ENCODE peak calls at places on chromosomes 1 and 21, in eight cellular contexts. G is neuronal stem cell, C is pancreas, W is astrocyte, A is kidney epithelial cell, O is breast epithelium, F is testis, H is uterus. Y is an unnamed sample.

GRCh38 chr1:179814513-179814838 is 63.1 kb downstream of the TOR1AIP2 start:
- DNase-seq in F (no peak), G (no peak), H (no peak), C (peak; percentile 64), W (no peak), O (no peak), A (no peak), Y (no peak)

GRCh38 chr1:86339421-86339820 is 56.7 kb downstream of the ODF2L start:
- DNase-seq in W (no peak), O (no peak), A (no peak), G (no peak), C (no peak), F (no peak), H (no peak), Y (no peak)

GRCh38 chr1:216020743-216021345 is 402.4 kb downstream of the USH2A start:
- DNase-seq in A (no peak), H (no peak), G (no peak), C (no peak), F (no peak), O (no peak), W (no peak), Y (no peak)

GRCh38 chr1:178451529-178451928 is 45.2 kb downstream of the CLEC20A start:
- DNase-seq in A (no peak), C (no peak), G (no peak), H (no peak), W (peak; percentile 65), F (no peak), O (no peak), Y (no peak)

GRCh38 chr1:27293915-27294314 is 28.0 kb upstream of the TMEM222 start:
- DNase-seq in H (no peak), A (no peak), G (no peak), O (no peak), W (no peak), C (no peak), F (no peak), Y (no peak)

GRCh38 chr1:209657918-209658317 is 5.7 kb upstream of the LAMB3 start:
- DNase-seq in A (no peak), C (no peak), H (no peak), W (no peak), G (no peak), F (no peak), O (no peak), Y (no peak)

GRCh38 chr1:225896937-225897549 is 8.1 kb upstream of the LEFTY1 start:
- DNase-seq in C (peak; percentile 52), W (no peak), A (peak; percentile 41), F (no peak), O (no peak), G (no peak), H (no peak), Y (no peak)

GRCh38 chr1:152906023-152906565 is 2.3 kb upstream of the IVL start:
- DNase-seq in O (no peak), H (no peak), G (no peak), W (peak; percentile 65), C (no peak), A (peak; percentile 64), F (no peak), Y (no peak)

GRCh38 chr1:66438062-66438970 is 95.6 kb upstream of the SGIP1 start:
- DNase-seq in C (no peak), W (no peak), A (no peak), O (no peak), H (no peak), F (no peak), G (no peak), Y (no peak)

GRCh38 chr1:194289569-194290266 is 1103.3 kb upstream of the B3GALT2 start:
- DNase-seq in O (no peak), C (no peak), A (no peak), G (no peak), F (no peak), H (no peak), W (no peak), Y (no peak)

GRCh38 chr1:167439301-167439988 is 78.9 kb downstream of the CD247 start:
- DNase-seq in O (no peak), C (no peak), H (peak; percentile 30), G (peak; percentile 60), F (peak; percentile 70), A (no peak), W (peak; percentile 23), Y (no peak)

GRCh38 chr1:74652711-74653131 is 20.9 kb downstream of the ERICH3 start:
- DNase-seq in F (no peak), A (peak; percentile 97), G (no peak), O (peak; percentile 52), H (peak; percentile 70), C (no peak), W (peak; percentile 98), Y (peak; percentile 74)

GRCh38 chr1:54887665-54888071 is 673 bp upstream of the DHCR24 start:
- DNase-seq in C (no peak), O (peak; percentile 49), G (peak; percentile 46), H (no peak), F (peak; percentile 42), A (no peak), W (no peak), Y (no peak)

GRCh38 chr21:34074283-34075098 is 1.1 kb downstream of the MRPS6 start:
- DNase-seq in F (no peak), A (no peak), O (no peak), C (no peak), G (no peak), W (no peak), H (no peak), Y (no peak)

GRCh38 chr1:157725214-157725577 is 24.6 kb upstream of the FCRL3 start:
- DNase-seq in G (no peak), C (no peak), A (no peak), W (no peak), H (no peak), O (no peak), F (no peak), Y (no peak)

GRCh38 chr1:24018611-24019580 is 38.8 kb upstream of the SRSF10 start:
- DNase-seq in F (peak; percentile 98), G (peak; percentile 21), H (peak; percentile 99), O (peak; percentile 97), W (peak; percentile 99), A (peak; percentile 97), C (peak; percentile 98), Y (peak; percentile 98)

GRCh38 chr1:201447911-201448871 is 20.8 kb downstream of the PHLDA3 start:
- DNase-seq in A (no peak), H (peak; percentile 85), W (peak; percentile 66), G (peak; percentile 69), O (peak; percentile 91), C (peak; percentile 80), F (peak; percentile 77), Y (no peak)

GRCh38 chr1:109476825-109477224 is 6.9 kb upstream of the ATXN7L2 start:
- DNase-seq in H (no peak), W (no peak), A (no peak), F (peak; percentile 11), C (no peak), G (no peak), O (no peak), Y (no peak)

GRCh38 chr1:63124666-63125191 is 197.6 kb upstream of the FOXD3 start:
- DNase-seq in F (no peak), W (peak; percentile 93), A (peak; percentile 92), C (no peak), H (no peak), O (no peak), G (no peak), Y (peak; percentile 27)

GRCh38 chr1:231139659-231140650 is 21.9 kb upstream of the TRIM67 start:
- DNase-seq in O (peak; percentile 43), F (no peak), A (no peak), C (peak; percentile 62), H (no peak), W (peak; percentile 99), G (no peak), Y (peak; percentile 76)

GRCh38 chr1:155277896-155278688 is 829 bp downstream of the HCN3 start:
- DNase-seq in H (peak; percentile 59), C (peak; percentile 73), O (peak; percentile 45), A (no peak), G (peak; percentile 82), F (peak; percentile 69), W (no peak), Y (no peak)

GRCh38 chr1:15584489-15585363 is at the start of gene AGMAT:
- DNase-seq in A (no peak), F (peak; percentile 45), C (peak; percentile 53), G (no peak), O (no peak), W (no peak), H (peak; percentile 22), Y (no peak)

DNA sequence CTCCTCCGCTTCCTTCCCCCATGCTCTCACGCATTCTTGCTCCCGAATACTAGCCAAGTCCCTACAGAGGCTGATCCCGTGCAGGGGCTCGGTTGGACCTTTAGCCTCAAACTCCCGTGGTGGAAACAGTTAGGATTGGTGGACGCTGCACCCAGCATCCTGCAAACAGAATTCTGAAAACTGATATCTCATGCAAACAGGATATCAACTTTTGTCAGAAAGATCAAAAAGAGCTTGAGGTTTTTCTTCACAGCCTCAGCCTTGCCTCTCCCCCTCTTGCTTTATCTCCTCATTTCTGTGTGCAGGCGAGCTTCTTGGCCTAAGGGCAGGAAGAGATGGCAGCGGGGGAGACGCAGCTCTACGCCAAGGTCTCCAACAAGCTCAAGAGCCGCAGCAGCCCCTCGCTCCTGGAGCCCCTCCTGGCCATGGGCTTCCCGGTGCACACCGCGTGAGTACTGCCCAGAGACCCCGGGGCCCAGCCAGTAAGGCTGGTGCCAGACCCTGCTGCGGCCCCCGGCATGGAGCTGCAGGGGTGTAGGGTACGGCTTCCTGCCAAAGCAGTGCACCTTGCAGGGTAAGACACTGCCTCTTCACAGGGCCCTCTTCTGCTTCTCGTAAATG is at the start of gene UBASH3A:
- DNase-seq in G (no peak), F (no peak), A (no peak), W (no peak), O (no peak), H (no peak), C (no peak), Y (no peak)
- H3K4me3 ChIP-seq in G (no peak within 1 kb of the TSS), F (no peak within 1 kb of the TSS), A (no peak within 1 kb of the TSS), W (no peak within 1 kb of the TSS), O (no peak within 1 kb of the TSS), H (no peak within 1 kb of the TSS), C (no peak within 1 kb of the TSS), Y (no peak within 1 kb of the TSS)

GRCh38 chr1:20875198-20875973 is 88.3 kb upstream of the HP1BP3 start:
- DNase-seq in C (no peak), H (no peak), A (no peak), W (no peak), F (no peak), O (no peak), G (no peak), Y (no peak)
- H3K4me3 ChIP-seq in C (no peak overlapping the region), H (no peak overlapping the region), A (no peak overlapping the region), W (no peak overlapping the region), F (no peak overlapping the region), O (no peak overlapping the region), G (no peak overlapping the region), Y (no peak overlapping the region)

GRCh38 chr1:118184737-118185082 is 318 bp downstream of the SPAG17 start:
- DNase-seq in O (no peak), W (peak; percentile 2), A (no peak), F (peak; percentile 16), H (no peak), G (peak; percentile 0), C (no peak), Y (no peak)
- H3K4me3 ChIP-seq in O (peak overlapping the region; percentile 62), W (peak overlapping the region; percentile 62), A (peak overlapping the region; percentile 48), F (peak overlapping the region; percentile 60), H (peak overlapping the region; percentile 12), G (no peak overlapping the region), C (peak overlapping the region; percentile 48), Y (peak overlapping the region; percentile 34)

DNA sequence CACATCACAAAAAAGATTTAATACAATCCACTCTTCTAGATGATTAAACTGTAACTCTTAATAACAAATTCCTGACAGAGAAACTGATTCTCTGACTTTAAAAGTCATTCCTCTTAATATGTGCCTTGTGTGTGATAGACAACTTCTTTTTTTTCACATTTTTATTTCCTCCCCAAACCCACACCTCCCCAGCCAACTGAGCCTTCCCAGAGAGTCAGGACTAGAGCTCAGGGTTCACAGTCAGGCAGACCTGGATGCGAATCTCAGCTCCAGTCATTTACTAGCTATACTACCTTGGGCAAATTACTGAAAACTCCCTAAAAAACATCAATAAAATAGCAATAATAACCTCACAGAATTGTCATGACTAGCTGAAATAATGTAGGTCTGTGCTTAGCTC is 14.2 kb downstream of the ATPAF1 start:
- DNase-seq in G (no peak), O (no peak), W (no peak), C (no peak), F (no peak), A (no peak), H (no peak), Y (no peak)
- H3K4me3 ChIP-seq in G (no peak overlapping the region), O (no peak overlapping the region), W (no peak overlapping the region), C (no peak overlapping the region), F (no peak overlapping the region), A (no peak overlapping the region), H (no peak overlapping the region), Y (no peak overlapping the region)

Y was measured in HFF-Myc.